ENCODE peak calls at places on chromosomes 7 and 10, in six cellular contexts. One of them, this sample, is unnamed.

GRCh38 chr10:21479553-21480315 is 45.7 kb downstream of the SKIDA1 start:
- DNase-seq in substantia nigra: no peak
- DNase-seq in memory B cell: no peak
- DNase-seq in hippocampal formation: no peak
- DNase-seq in NCI-H2171 treated with DMSO at 0.1 percent for 48 hours: no peak
- DNase-seq in RWPE1: no peak
- DNase-seq in this sample: no peak

GRCh38 chr7:17239683-17240521 is 58.5 kb upstream of the AHR start:
- DNase-seq in substantia nigra: no peak
- DNase-seq in memory B cell: no peak
- DNase-seq in hippocampal formation: no peak
- DNase-seq in NCI-H2171 treated with DMSO at 0.1 percent for 48 hours: no peak
- DNase-seq in RWPE1: peak; percentile 27
- DNase-seq in this sample: no peak

GRCh38 chr10:64576497-64576896 is 1055.3 kb downstream of the REEP3 start:
- DNase-seq in substantia nigra: no peak
- DNase-seq in memory B cell: no peak
- DNase-seq in hippocampal formation: no peak
- DNase-seq in NCI-H2171 treated with DMSO at 0.1 percent for 48 hours: no peak
- DNase-seq in RWPE1: no peak
- DNase-seq in this sample: no peak

GRCh38 chr7:31335889-31336201 is 4.7 kb downstream of the NEUROD6 start:
- DNase-seq in substantia nigra: no peak
- DNase-seq in memory B cell: no peak
- DNase-seq in hippocampal formation: no peak
- DNase-seq in NCI-H2171 treated with DMSO at 0.1 percent for 48 hours: no peak
- DNase-seq in RWPE1: no peak
- DNase-seq in this sample: no peak

GRCh38 chr7:98409843-98410242 is 9.0 kb upstream of the BAIAP2L1 start:
- DNase-seq in substantia nigra: no peak
- DNase-seq in memory B cell: no peak
- DNase-seq in hippocampal formation: no peak
- DNase-seq in NCI-H2171 treated with DMSO at 0.1 percent for 48 hours: no peak
- DNase-seq in RWPE1: no peak
- DNase-seq in this sample: no peak

GRCh38 chr7:27196287-27196739 is 3.6 kb downstream of the HOXA13 start:
- DNase-seq in substantia nigra: peak; percentile 69
- DNase-seq in memory B cell: peak; percentile 80
- DNase-seq in hippocampal formation: no peak
- DNase-seq in NCI-H2171 treated with DMSO at 0.1 percent for 48 hours: peak; percentile 72
- DNase-seq in RWPE1: no peak
- DNase-seq in this sample: peak; percentile 47

GRCh38 chr10:21830037-21830436 is 173.5 kb downstream of the DNAJC1 start:
- DNase-seq in substantia nigra: no peak
- DNase-seq in memory B cell: no peak
- DNase-seq in hippocampal formation: no peak
- DNase-seq in NCI-H2171 treated with DMSO at 0.1 percent for 48 hours: no peak
- DNase-seq in RWPE1: no peak
- DNase-seq in this sample: no peak

GRCh38 chr7:31370610-31371009 is 30.1 kb upstream of the NEUROD6 start:
- DNase-seq in substantia nigra: no peak
- DNase-seq in memory B cell: no peak
- DNase-seq in hippocampal formation: peak; percentile 9
- DNase-seq in NCI-H2171 treated with DMSO at 0.1 percent for 48 hours: no peak
- DNase-seq in RWPE1: no peak
- DNase-seq in this sample: no peak

GRCh38 chr7:142776206-142776844 is 5.6 kb downstream of the PRSS2 start:
- DNase-seq in substantia nigra: no peak
- DNase-seq in memory B cell: no peak
- DNase-seq in hippocampal formation: no peak
- DNase-seq in NCI-H2171 treated with DMSO at 0.1 percent for 48 hours: no peak
- DNase-seq in RWPE1: no peak
- DNase-seq in this sample: no peak

GRCh38 chr7:110842796-110843195 is 248.1 kb upstream of the LRRN3 start:
- DNase-seq in substantia nigra: no peak
- DNase-seq in memory B cell: no peak
- DNase-seq in hippocampal formation: no peak
- DNase-seq in NCI-H2171 treated with DMSO at 0.1 percent for 48 hours: no peak
- DNase-seq in RWPE1: no peak
- DNase-seq in this sample: no peak

GRCh38 chr10:31090894-31091607 is 59.4 kb upstream of the ZNF438 start:
- DNase-seq in substantia nigra: no peak
- DNase-seq in memory B cell: no peak
- DNase-seq in hippocampal formation: no peak
- DNase-seq in NCI-H2171 treated with DMSO at 0.1 percent for 48 hours: no peak
- DNase-seq in RWPE1: no peak
- DNase-seq in this sample: no peak

GRCh38 chr10:129253551-129254179 is 213.4 kb upstream of the MGMT start:
- DNase-seq in substantia nigra: no peak
- DNase-seq in memory B cell: no peak
- DNase-seq in hippocampal formation: no peak
- DNase-seq in NCI-H2171 treated with DMSO at 0.1 percent for 48 hours: no peak
- DNase-seq in RWPE1: no peak
- DNase-seq in this sample: no peak

This sample was measured in caudate nucleus.